ENCODE peak calls at places on chromosomes 7 and 10, in four cellular contexts. R, Z, X and B are unnamed samples.

GRCh38 chr10:95350212-95350829 is 59.5 kb upstream of the PDLIM1 start:
- DNase-seq in X (no peak), R (no peak), Z (peak), B (no peak)

GRCh38 chr10:71831646-71832552 is 19.2 kb downstream of the PSAP start:
- DNase-seq in Z (peak), R (no peak), X (no peak), B (no peak)

GRCh38 chr10:131996508-131997365 is 15.0 kb upstream of the BNIP3 start:
- DNase-seq in X (no peak), Z (no peak), R (no peak), B (no peak)

GRCh38 chr10:44258460-44259089 is 126.3 kb downstream of the CXCL12 start:
- DNase-seq in R (no peak), Z (no peak), X (no peak), B (no peak)

GRCh38 chr7:110142939-110143526 is 947.9 kb upstream of the LRRN3 start:
- DNase-seq in R (no peak), Z (no peak), X (no peak), B (no peak)

GRCh38 chr10:69451784-69452251 is 553 bp downstream of the TSPAN15 start:
- DNase-seq in R (no peak), Z (no peak), X (no peak), B (no peak)

GRCh38 chr10:110739811-110740271 is 95.7 kb downstream of the RBM20 start:
- DNase-seq in R (no peak), X (no peak), Z (peak), B (no peak)

GRCh38 chr10:132479603-132480221 is 57.9 kb upstream of the INPP5A start:
- DNase-seq in R (no peak), X (no peak), Z (no peak), B (no peak)

GRCh38 chr7:98753176-98753575 is 116.6 kb downstream of the TMEM130 start:
- DNase-seq in R (no peak), Z (no peak), X (no peak), B (no peak)

GRCh38 chr7:54802841-54803240 is 43.8 kb upstream of the SEC61G start:
- DNase-seq in R (no peak), Z (peak), X (no peak), B (no peak)

GRCh38 chr7:149257146-149257545 is 4.8 kb upstream of the ZNF783 start:
- DNase-seq in X (no peak), Z (no peak), R (no peak), B (no peak)

GRCh38 chr10:126598009-126598408 is 72.5 kb downstream of the C10orf90 start:
- DNase-seq in R (no peak), Z (peak), X (peak), B (no peak)

GRCh38 chr10:132677096-132677904 is 108.6 kb downstream of the NKX6-2 start:
- DNase-seq in R (peak), X (no peak), Z (no peak), B (peak)

GRCh38 chr7:134016223-134016941 is 110.8 kb upstream of the LRGUK start:
- DNase-seq in Z (peak), R (no peak), X (peak), B (no peak)

GRCh38 chr7:19754521-19755116 is 18.8 kb downstream of the TMEM196 start:
- DNase-seq in R (no peak), X (no peak), Z (peak), B (no peak)

GRCh38 chr7:2488272-2488645 is 12.1 kb upstream of the GRIFIN start:
- DNase-seq in X (no peak), Z (no peak), R (peak), B (no peak)

GRCh38 chr10:133274751-133275682 is 1.7 kb downstream of the ADAM8 start:
- DNase-seq in Z (peak), X (no peak), R (no peak), B (no peak)

GRCh38 chr10:94093286-94093905 is 99.7 kb downstream of the PLCE1 start:
- DNase-seq in Z (no peak), R (no peak), X (no peak), B (no peak)

GRCh38 chr10:71462642-71462935 is 65.9 kb downstream of the CDH23 start:
- DNase-seq in Z (no peak), X (no peak), R (no peak), B (no peak)

GRCh38 chr10:3879073-3879472 is 94.1 kb upstream of the KLF6 start:
- DNase-seq in R (no peak), Z (no peak), X (no peak), B (no peak)

GRCh38 chr7:7438851-7439250 is 96.8 kb downstream of the COL28A1 start:
- DNase-seq in X (no peak), Z (peak), R (no peak), B (no peak)

GRCh38 chr7:140007051-140007690 is 55.6 kb downstream of the PARP12 start:
- DNase-seq in X (no peak), R (no peak), Z (no peak), B (no peak)

GRCh38 chr10:18650618-18651017 is 769 bp downstream of the NSUN6 start:
- DNase-seq in Z (no peak), R (no peak), X (no peak), B (no peak)

GRCh38 chr7:45088821-45089313 is at the start of gene NACAD:
- DNase-seq in Z (no peak), X (peak), R (no peak), B (no peak)

GRCh38 chr10:70508912-70509366 is 30.4 kb downstream of the PALD1 start:
- DNase-seq in Z (no peak), X (no peak), R (peak), B (no peak)

GRCh38 chr10:62853710-62854109 is 37.5 kb upstream of the EGR2 start:
- DNase-seq in R (no peak), Z (no peak), X (no peak), B (no peak)

GRCh38 chr7:84981038-84981601 is 205.7 kb downstream of the SEMA3D start:
- DNase-seq in X (no peak), Z (peak), R (no peak), B (no peak)

GRCh38 chr7:73906874-73907273 is 45.9 kb downstream of the TMEM270 start:
- DNase-seq in X (no peak), R (peak), Z (no peak), B (no peak)

GRCh38 chr7:83791737-83792136 is 142.8 kb upstream of the SEMA3E start:
- DNase-seq in X (no peak), Z (peak), R (no peak), B (no peak)

GRCh38 chr7:33516634-33517033 is 387.3 kb downstream of the BBS9 start:
- DNase-seq in Z (no peak), X (no peak), R (no peak), B (no peak)

GRCh38 chr10:61830072-61830845 is 71.2 kb upstream of the ARID5B start:
- DNase-seq in Z (no peak), X (no peak), R (no peak), B (no peak)

GRCh38 chr10:4241724-4242345 is 456.8 kb upstream of the KLF6 start:
- DNase-seq in X (peak), R (no peak), Z (no peak), B (peak)

GRCh38 chr7:102377-102711 is 90.0 kb upstream of the FAM20C start:
- DNase-seq in Z (no peak), X (no peak), R (peak), B (no peak)

GRCh38 chr10:93406367-93407145 is 75.6 kb downstream of the MYOF start:
- DNase-seq in X (no peak), Z (no peak), R (no peak), B (no peak)

GRCh38 chr7:20021834-20022233 is 195.3 kb downstream of the MACC1 start:
- DNase-seq in R (no peak), X (no peak), Z (no peak), B (no peak)

GRCh38 chr10:106661767-106662140 is 502.8 kb downstream of the SORCS1 start:
- DNase-seq in X (no peak), Z (no peak), R (no peak), B (no peak)

GRCh38 chr7:18151419-18151818 is 123.8 kb upstream of the PRPS1L1 start:
- DNase-seq in R (no peak), Z (peak), X (no peak), B (no peak)

GRCh38 chr10:68628576-68629127 is 68.5 kb downstream of the TET1 start:
- DNase-seq in R (no peak), X (no peak), Z (peak), B (no peak)

GRCh38 chr10:23198940-23199767 is 7.0 kb downstream of the PTF1A start:
- DNase-seq in Z (no peak), X (peak), R (no peak), B (no peak)
- TF ChIP-seq CTCF in Z (no peak), X (no peak), R (no peak), B (no peak)

DNA sequence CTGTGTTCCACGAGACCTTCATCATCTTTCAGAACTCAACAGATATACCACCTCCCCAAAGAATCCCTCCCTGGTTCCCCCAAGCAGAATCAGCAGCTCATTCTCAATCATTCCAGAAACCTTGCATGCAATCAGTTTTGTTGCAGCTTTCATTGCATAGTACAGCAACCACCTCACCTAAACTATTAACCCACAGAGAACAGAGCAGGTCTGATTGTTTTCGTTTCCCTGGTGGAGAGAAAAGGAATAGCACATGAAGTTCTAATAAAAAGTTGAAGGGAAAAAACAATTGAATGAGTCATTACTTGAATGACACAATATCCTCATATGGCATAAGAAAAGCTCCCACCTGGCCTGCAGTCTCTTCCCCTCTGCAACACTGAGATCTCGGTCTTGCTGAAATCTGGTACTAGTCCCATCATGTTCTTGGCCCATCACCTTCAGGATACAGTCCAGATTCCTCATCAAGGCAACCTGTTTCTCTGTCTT is 147.1 kb upstream of the GDF10 start:
- DNase-seq in Z (peak), R (no peak), X (no peak), B (no peak)
- TF ChIP-seq CTCF in Z (peak), R (no peak), X (peak), B (peak)

DNA sequence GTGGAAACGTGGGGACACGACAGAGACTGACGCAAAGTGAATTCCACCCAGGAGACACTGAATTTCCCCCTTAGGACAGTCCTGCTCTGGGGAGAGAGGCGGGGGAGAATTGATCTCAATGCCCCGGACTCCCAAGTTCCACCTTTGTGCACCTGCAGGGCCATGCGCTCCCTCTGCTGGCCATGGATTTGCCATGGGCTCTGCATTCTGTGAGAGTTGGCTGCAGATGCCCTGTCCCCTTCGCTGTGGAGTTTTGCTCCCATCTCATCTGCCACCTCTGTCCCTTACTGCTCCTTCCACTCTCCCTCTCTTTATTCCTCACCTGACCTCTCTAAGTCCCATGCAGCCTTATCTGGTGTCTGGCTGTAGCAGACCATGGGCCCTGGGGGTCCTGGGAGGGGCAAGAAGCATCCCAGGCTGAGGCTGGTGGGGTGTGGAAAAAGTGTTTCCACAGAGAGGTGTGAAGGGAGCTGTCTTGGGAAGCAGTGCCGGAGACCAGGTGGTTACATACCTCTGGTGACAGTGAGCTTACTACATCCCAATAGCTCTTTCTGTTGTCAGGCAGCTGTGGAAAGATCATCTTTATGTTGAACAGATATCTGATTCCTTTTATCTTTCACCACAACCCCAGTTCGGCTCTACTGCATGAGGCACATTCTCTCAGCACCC is 14.3 kb downstream of the GHRHR start:
- DNase-seq in Z (peak), R (peak), X (peak), B (no peak)
- TF ChIP-seq CTCF in Z (peak), R (no peak), X (peak), B (peak)

DNA sequence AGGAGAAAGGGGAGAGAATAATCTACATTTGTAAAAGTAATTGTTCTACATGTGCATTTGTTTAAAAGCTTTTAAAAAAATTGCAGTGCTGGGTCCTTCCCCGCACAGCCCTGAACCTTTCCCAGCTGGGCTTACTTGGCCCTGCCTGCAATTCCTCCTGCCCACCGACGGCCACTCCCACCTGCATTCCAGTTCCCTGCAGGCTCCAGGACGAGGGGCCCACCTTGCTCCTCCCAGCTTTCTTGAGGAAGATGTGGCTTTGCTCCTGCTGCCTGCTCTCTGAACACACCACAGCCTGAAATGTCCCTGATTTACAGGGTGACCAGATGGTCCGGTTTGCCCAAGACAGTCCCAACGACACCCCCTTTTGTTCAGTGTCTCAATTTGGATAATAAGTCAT is 222.7 kb downstream of the PRPF18 start:
- DNase-seq in X (peak), R (no peak), Z (no peak), B (no peak)
- TF ChIP-seq CTCF in X (no peak), R (no peak), Z (no peak), B (no peak)

DNA sequence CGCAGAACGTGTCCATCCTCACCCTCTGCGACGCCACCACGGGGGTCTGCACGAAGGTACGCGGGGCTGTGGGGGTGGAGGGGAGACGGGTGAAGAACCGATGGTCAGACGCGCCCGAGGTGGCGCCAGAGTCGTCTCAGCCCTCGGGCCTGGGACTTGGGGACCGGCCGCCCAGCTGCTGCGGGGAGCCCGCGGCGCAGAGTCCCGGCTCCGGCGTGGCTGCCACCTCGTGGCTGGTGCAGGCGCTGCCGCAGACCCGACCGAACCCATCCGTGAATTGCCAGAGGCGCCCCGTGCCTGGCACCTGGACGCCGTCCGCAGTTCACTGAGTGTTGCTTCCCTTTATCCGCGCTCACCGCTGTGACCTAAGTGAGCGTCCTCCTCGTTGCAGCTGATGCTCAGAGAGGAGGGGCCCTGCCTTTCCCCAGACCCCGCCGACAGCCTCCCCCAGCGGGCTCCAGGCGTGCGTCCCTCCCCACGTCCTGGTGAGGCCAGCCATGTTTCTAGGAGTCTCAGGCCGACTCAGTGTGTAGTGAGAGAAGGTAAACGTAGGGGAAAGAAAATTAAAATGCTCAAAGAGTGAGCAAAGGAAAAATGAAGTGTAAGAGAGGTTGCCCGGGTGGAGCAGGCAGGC is 208.7 kb downstream of the PAXIP1 start:
- DNase-seq in R (no peak), Z (no peak), X (peak), B (no peak)
- TF ChIP-seq CTCF in R (no peak), Z (no peak), X (peak), B (no peak)

GRCh38 chr10:74992068-74992467 is 119.4 kb upstream of the SAMD8 start:
- DNase-seq in X (no peak), Z (no peak), R (no peak), B (no peak)

GRCh38 chr10:74988055-74988773 is 123.2 kb upstream of the SAMD8 start:
- DNase-seq in Z (no peak), R (no peak), X (no peak), B (no peak)

GRCh38 chr10:74993649-74994048 is 117.8 kb upstream of the SAMD8 start:
- DNase-seq in R (no peak), X (no peak), Z (no peak), B (no peak)

GRCh38 chr10:74988787-74989574 is 122.5 kb upstream of the SAMD8 start:
- DNase-seq in Z (no peak), R (no peak), X (no peak), B (no peak)

GRCh38 chr10:74991435-74991834 is 120.0 kb upstream of the SAMD8 start:
- DNase-seq in X (no peak), Z (peak), R (no peak), B (no peak)
- TF ChIP-seq CTCF in X (peak), Z (no peak), R (no peak), B (peak)

DNA sequence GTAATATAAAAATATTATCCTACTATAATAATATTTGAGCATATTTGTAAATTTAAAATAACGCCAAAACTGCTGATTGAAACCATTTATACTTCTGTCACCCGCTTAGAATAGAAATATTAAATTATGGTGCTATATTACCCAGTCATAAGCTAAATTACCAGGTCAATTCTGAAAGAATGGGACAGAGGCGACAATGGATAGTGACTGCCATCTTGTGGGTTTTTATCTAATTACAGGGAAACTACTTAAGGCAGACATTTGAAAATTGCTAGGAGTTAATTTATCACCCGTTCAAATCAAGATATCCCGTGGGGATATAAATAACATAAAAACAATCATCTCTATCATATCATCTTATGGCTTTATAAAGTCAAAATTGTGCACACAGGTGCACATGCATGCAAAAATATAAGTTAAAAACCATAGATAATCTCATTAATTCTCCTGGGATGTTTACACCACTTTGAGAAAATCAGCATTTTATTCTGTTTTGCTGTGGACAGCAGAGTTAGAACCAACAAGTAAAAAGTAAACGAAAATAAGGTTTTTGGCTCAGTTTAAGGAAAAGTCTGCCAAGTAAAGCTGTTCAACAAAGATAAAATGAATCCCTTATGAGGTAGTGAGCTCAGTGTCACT is 41.3 kb upstream of the HPSE2 start:
- DNase-seq in X (no peak), R (no peak), Z (peak), B (no peak)
- TF ChIP-seq CTCF in X (peak), R (no peak), Z (peak), B (no peak)